ENCODE peak calls at places on chromosomes 4 and X, in seven cellular contexts. W, Y, R, B, X, C and E are unnamed samples.

GRCh38 chr4:37802068-37802666 is 24.3 kb upstream of the PGM2 start:
- DNase-seq in W (peak), Y (peak), R (peak), B (peak), X (peak), C (no peak), E (peak)

GRCh38 chrX:150165776-150166610 is 197.1 kb upstream of the MAMLD1 start:
- DNase-seq in W (no peak), Y (no peak), R (no peak), B (no peak), X (no peak), C (no peak), E (no peak)

GRCh38 chr4:118224239-118224829 is 128.5 kb downstream of the PRSS12 start:
- DNase-seq in W (peak), Y (no peak), R (peak), B (peak), X (peak), C (no peak), E (no peak)

GRCh38 chr4:5378002-5378401 is 326.7 kb downstream of the STK32B start:
- DNase-seq in W (peak), Y (no peak), R (peak), B (no peak), X (no peak), C (no peak), E (no peak)

GRCh38 chrX:1581132-1581531 is 10.3 kb upstream of the AKAP17A start:
- DNase-seq in W (peak), Y (peak), R (no peak), B (no peak), X (peak), C (peak), E (peak)

GRCh38 chr4:157018920-157019490 is 47.4 kb upstream of the PDGFC start:
- DNase-seq in W (no peak), Y (no peak), R (no peak), B (no peak), X (no peak), C (no peak), E (no peak)

GRCh38 chrX:118904664-118905063 is 69.8 kb upstream of the LONRF3 start:
- DNase-seq in W (no peak), Y (no peak), R (no peak), B (no peak), X (no peak), C (no peak), E (no peak)

GRCh38 chr4:166777760-166778159 is 456.5 kb downstream of the SPOCK3 start:
- DNase-seq in W (no peak), Y (no peak), R (no peak), B (no peak), X (no peak), C (no peak), E (no peak)

GRCh38 chr4:113747949-113748348 is 13.6 kb downstream of the CAMK2D start:
- DNase-seq in W (peak), Y (no peak), R (no peak), B (no peak), X (no peak), C (no peak), E (no peak)

GRCh38 chr4:54097152-54097551 is 2.8 kb upstream of the GSX2 start:
- DNase-seq in W (no peak), Y (no peak), R (no peak), B (no peak), X (no peak), C (no peak), E (no peak)

GRCh38 chr4:71188197-71188625 is 150.6 kb upstream of the SLC4A4 start:
- DNase-seq in W (peak), Y (peak), R (no peak), B (peak), X (peak), C (no peak), E (no peak)

GRCh38 chrX:95885074-95885473 is 799.6 kb upstream of the DIAPH2 start:
- DNase-seq in W (no peak), Y (no peak), R (no peak), B (no peak), X (peak), C (no peak), E (no peak)

DNA sequence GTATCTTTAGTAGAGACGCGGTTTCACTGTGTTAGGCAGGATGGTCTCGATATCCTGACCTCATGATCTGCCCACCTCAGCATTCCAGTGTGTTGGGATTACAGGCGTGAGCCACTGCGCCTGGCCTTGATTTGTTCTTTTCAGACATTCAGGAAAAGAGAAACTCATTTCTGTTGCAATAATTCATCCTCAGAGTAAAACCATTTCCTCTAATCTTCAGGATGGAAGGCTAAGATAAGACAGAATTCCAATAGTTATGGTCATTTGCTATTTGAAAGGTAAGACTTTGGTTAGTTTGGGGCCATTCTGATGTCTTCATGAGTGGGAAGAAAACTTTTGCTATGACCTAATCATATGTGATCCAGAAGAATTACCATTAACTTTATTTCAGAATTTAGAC is 83.0 kb downstream of the LRP2BP start:
- DNase-seq in W (no peak), Y (no peak), R (peak), B (no peak), X (no peak), C (no peak), E (no peak)
- H3K23ac ChIP-seq in W (no peak), Y (no peak), R (no peak), B (no peak), X (no peak), C (no peak), E (no peak)

GRCh38 chrX:21926527-21927278 is 13.8 kb upstream of the SMS start:
- DNase-seq in W (peak), Y (no peak), R (peak), B (no peak), X (peak), C (no peak), E (peak)
- H3K4me2 ChIP-seq in W (no peak), Y (peak), R (peak), B (no peak), X (no peak), C (no peak), E (no peak)

GRCh38 chr4:33037464-33037863 is 2317.3 kb downstream of the PCDH7 start:
- DNase-seq in W (peak), Y (peak), R (no peak), B (no peak), X (no peak), C (no peak), E (no peak)
- H4K8ac ChIP-seq in W (no peak), Y (no peak), R (no peak), B (no peak), X (no peak), C (no peak), E (peak)

DNA sequence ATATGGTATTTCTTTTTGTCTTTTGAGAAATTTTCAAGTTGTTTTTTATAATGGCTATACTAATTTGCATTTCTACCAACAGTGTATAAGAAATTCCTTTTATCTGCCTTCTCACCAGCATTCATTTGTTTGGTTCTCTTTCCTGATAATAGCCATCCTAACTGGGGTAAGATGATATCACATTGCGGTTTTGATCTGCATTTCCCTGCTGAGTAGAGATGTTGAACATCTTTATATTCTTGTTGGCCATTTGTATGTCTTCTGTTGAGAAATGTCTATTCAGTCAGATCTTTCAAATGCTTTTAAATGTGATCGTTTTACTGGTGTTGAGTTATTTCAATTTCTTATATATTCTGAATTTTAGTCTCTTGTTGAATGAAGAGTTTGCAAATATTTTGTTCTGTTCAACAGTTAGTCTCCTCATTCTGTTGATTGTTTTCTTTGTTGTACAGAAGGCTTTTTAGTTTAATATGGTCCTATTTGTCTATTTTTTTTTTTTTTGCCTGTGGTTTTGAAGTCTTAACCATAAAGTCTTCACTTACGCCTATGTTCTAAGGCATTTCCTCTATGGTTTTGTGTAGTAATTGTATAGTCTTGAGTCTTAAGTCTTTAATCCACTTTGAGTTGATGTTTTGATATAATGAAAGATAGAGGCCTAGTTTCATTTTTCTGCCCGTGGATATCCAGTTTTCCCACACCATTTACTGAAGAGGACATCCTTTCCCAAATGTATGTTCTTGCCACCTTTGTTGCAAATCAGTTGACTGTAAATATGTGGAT is 1566.9 kb downstream of the STIM2 start:
- DNase-seq in W (no peak), Y (no peak), R (no peak), B (no peak), X (no peak), C (no peak), E (no peak)
- H3K23ac ChIP-seq in W (no peak), Y (no peak), R (no peak), B (no peak), X (no peak), C (no peak), E (no peak)

DNA sequence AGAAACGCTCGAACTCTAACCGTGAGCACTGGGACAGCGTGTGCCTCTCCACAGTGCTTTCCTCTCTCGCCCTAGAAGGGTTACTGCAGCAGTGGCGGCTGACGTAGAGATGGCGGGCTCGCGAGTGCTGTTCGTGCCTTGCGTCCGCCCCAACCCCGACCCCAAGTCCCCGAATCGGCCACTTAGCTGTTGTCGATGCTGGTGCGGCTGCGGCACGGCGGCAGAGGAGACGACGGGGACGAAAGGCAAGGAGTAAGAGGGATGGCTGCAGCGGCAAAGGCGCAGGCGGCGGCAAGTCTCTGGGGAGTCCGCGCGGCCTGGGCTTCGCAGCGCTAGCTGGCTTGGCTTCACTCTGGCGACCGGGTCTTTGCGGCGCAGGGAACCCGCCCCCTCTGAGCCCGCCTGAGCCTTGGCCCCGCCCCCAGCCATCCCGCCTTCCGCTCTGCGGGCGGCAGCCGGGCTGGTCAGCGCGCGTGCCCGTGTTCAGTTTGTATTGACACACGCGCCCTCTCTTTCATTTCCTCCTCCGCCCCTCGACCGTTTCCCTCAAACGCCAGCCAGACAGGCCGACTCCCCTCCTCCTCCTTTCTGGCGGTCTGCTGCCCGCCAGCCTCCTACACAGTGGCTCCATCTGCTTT is at the start of gene SPIN4:
- DNase-seq in W (peak), Y (peak), R (peak), B (peak), X (peak), C (peak), E (peak)
- H3K4me2 ChIP-seq in W (peak), Y (peak), R (peak), B (peak), X (peak), C (peak), E (peak)

GRCh38 chr4:184120549-184121127 is 97.0 kb downstream of the ENPP6 start:
- DNase-seq in W (no peak), Y (no peak), R (no peak), B (no peak), X (no peak), C (no peak), E (no peak)

GRCh38 chr4:184115399-184115798 is 102.3 kb downstream of the ENPP6 start:
- DNase-seq in W (no peak), Y (no peak), R (no peak), B (no peak), X (no peak), C (no peak), E (no peak)

GRCh38 chr4:184114431-184114830 is 103.2 kb downstream of the ENPP6 start:
- DNase-seq in W (peak), Y (no peak), R (no peak), B (no peak), X (no peak), C (no peak), E (no peak)

GRCh38 chr4:184118516-184118915 is 99.2 kb downstream of the ENPP6 start:
- DNase-seq in W (no peak), Y (no peak), R (no peak), B (no peak), X (no peak), C (no peak), E (no peak)

DNA sequence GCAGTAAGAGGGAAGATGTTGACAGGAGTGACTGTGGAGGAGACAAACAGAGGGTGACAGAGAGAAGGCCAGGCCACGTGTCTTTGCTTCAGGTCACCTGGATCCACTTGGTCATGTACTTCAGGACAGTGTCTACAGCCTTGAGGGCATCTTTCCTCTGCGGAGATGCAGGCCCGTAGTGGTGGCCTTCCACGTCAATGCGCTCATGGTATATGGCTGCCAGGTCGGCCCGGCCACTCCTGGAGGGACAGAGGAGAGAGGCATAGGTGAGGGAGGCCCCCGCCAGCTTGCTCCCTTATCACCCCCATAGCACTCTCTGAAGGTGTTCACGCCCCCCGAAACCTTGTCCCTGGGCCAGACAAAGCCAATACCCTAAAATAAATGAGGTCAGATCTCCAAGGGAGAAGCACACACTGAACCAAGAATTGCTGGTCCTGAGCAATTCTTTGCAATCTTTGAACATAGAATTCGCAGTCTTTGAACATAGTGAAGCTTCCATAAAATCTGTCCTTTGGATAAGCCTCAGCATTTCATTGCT is 99.9 kb downstream of the ENPP6 start:
- DNase-seq in W (no peak), Y (no peak), R (no peak), B (no peak), X (no peak), C (no peak), E (no peak)
- H4K8ac ChIP-seq in W (no peak), Y (no peak), R (no peak), B (no peak), X (no peak), C (no peak), E (no peak)